ENCODE peak calls at places on chromosomes 13 and 19, in eight cellular contexts. B is kidney glomerular epithelial cell, Q is trophoblast cell, Z is neural progenitor cell, F is C1 segment of cervical spinal cord, D is nephron progenitor cell, W is EH, M is A549. C is an unnamed sample.

GRCh38 chr13:36758345-36758744 is 60.7 kb upstream of the RFXAP start:
- DNase-seq in Z (no peak), W (no peak), Q (no peak), B (no peak), M (no peak), F (no peak), D (no peak), C (no peak)

GRCh38 chr13:77928909-77929308 is 10.3 kb upstream of the EDNRB start:
- DNase-seq in F (no peak), W (no peak), B (no peak), Q (no peak), M (no peak), D (no peak), Z (no peak), C (no peak)

GRCh38 chr19:32675720-32676185 is at the start of gene RGS9BP:
- DNase-seq in W (peak; percentile 83), Z (peak; percentile 70), D (peak; percentile 64), F (no peak), M (peak; percentile 92), Q (peak; percentile 54), B (peak; percentile 28), C (no peak)

GRCh38 chr13:37475966-37476365 is 122.6 kb downstream of the POSTN start:
- DNase-seq in D (no peak), F (no peak), W (peak; percentile 84), Z (no peak), B (no peak), M (no peak), Q (no peak), C (no peak)

GRCh38 chr13:51793570-51794273 is 10.2 kb downstream of the DHRS12 start:
- DNase-seq in M (no peak), F (no peak), D (no peak), Q (peak; percentile 61), W (peak; percentile 83), B (peak; percentile 61), Z (no peak), C (no peak)

GRCh38 chr13:101569807-101570206 is 117.3 kb downstream of the ITGBL1 start:
- DNase-seq in B (peak; percentile 39), D (no peak), Q (no peak), M (no peak), Z (no peak), F (no peak), W (no peak), C (no peak)

GRCh38 chr13:66618702-66619101 is 611.4 kb downstream of the PCDH9 start:
- DNase-seq in F (no peak), Z (peak; percentile 7), M (peak; percentile 16), B (peak; percentile 26), W (peak; percentile 47), Q (no peak), D (no peak), C (no peak)

GRCh38 chr13:110426745-110427144 is 119.7 kb downstream of the COL4A2 start:
- DNase-seq in Q (no peak), B (no peak), D (no peak), Z (no peak), F (no peak), W (no peak), M (no peak), C (no peak)

GRCh38 chr13:73693215-73693614 is 441.0 kb downstream of the KLF12 start:
- DNase-seq in F (no peak), Q (no peak), M (no peak), D (no peak), W (no peak), B (no peak), Z (no peak), C (no peak)

GRCh38 chr19:495440-496332 is 600 bp upstream of the MADCAM1 start:
- DNase-seq in Z (peak; percentile 62), W (peak; percentile 46), M (peak; percentile 49), B (no peak), D (peak; percentile 77), F (no peak), Q (peak; percentile 14), C (no peak)

GRCh38 chr19:38592940-38593339 is 24.8 kb downstream of the MAP4K1 start:
- DNase-seq in Z (no peak), B (no peak), Q (no peak), D (no peak), F (no peak), M (no peak), W (no peak), C (no peak)

GRCh38 chr13:44157614-44158013 is 216.0 kb upstream of the SERP2 start:
- DNase-seq in Q (no peak), M (no peak), F (no peak), W (peak; percentile 45), Z (no peak), D (no peak), B (no peak), C (no peak)

GRCh38 chr13:23558675-23559536 is 11.3 kb upstream of the TNFRSF19 start:
- DNase-seq in Z (no peak), W (peak; percentile 87), D (no peak), Q (peak; percentile 25), F (no peak), B (peak; percentile 28), M (peak; percentile 72), C (no peak)

GRCh38 chr19:3505598-3506383 is at the start of gene FZR1:
- DNase-seq in B (peak; percentile 95), W (peak; percentile 98), Z (peak; percentile 99), Q (peak; percentile 99), F (peak; percentile 98), D (peak; percentile 99), M (peak; percentile 89), C (peak; percentile 99)

GRCh38 chr13:97445504-97446187 is 11.7 kb downstream of the RAP2A start:
- DNase-seq in W (no peak), B (no peak), D (no peak), Z (no peak), F (no peak), M (no peak), Q (no peak), C (no peak)

GRCh38 chr19:50273821-50274220 is 55.4 kb downstream of the KCNC3 start:
- DNase-seq in Z (no peak), M (no peak), D (no peak), F (no peak), W (no peak), B (no peak), Q (no peak), C (no peak)

GRCh38 chr13:43132228-43132627 is 108.8 kb downstream of the DNAJC15 start:
- DNase-seq in Q (peak; percentile 65), F (no peak), W (peak; percentile 37), M (peak; percentile 19), D (no peak), Z (peak; percentile 74), B (peak; percentile 20), C (no peak)

GRCh38 chr13:27605099-27605498 is 15.2 kb downstream of the LNX2 start:
- DNase-seq in W (no peak), Z (no peak), F (no peak), D (no peak), B (no peak), Q (no peak), M (no peak), C (no peak)

GRCh38 chr19:49489601-49490167 is 2.3 kb downstream of the RPL13A start:
- DNase-seq in Z (peak; percentile 2), D (no peak), M (no peak), Q (no peak), B (no peak), F (no peak), W (no peak), C (no peak)

GRCh38 chr13:105814219-105814901 is 721.1 kb downstream of the EFNB2 start:
- DNase-seq in B (peak; percentile 26), Q (peak; percentile 62), W (no peak), D (no peak), M (no peak), F (no peak), Z (no peak), C (no peak)

GRCh38 chr13:49240017-49240416 is 7.7 kb upstream of the CDADC1 start:
- DNase-seq in M (no peak), B (no peak), Z (peak; percentile 39), F (no peak), Q (peak; percentile 71), D (no peak), W (peak; percentile 38), C (no peak)

GRCh38 chr13:27266937-27267336 is 3.7 kb upstream of the RASL11A start:
- DNase-seq in M (no peak), Z (no peak), B (no peak), D (no peak), F (no peak), Q (no peak), W (no peak), C (no peak)

GRCh38 chr19:1592023-1592754 is 476 bp downstream of the MBD3 start:
- DNase-seq in Z (peak; percentile 96), Q (peak; percentile 87), D (peak; percentile 87), F (peak; percentile 69), W (peak; percentile 89), B (peak; percentile 67), M (peak; percentile 75), C (peak; percentile 79)

GRCh38 chr19:4061178-4061682 is 5.5 kb downstream of the ZBTB7A start:
- DNase-seq in Z (no peak), B (no peak), D (no peak), W (peak; percentile 35), M (no peak), Q (no peak), F (no peak), C (no peak)

C was measured in mesothelial cell of epicardium.